ENCODE peak calls at places on chromosomes 11 and 22, in eight cellular contexts. One of them, this sample, is unnamed.

GRCh38 chr11:112525844-112526590 is 265.4 kb upstream of the PLET1 start:
- DNase-seq in ovary: no peak
- DNase-seq in brain microvascular endothelial cell: no peak
- DNase-seq in pancreas: no peak
- DNase-seq in MM.1S: no peak
- DNase-seq in lower leg skin: no peak
- DNase-seq in SK-N-SH: no peak
- DNase-seq in colonic mucosa: no peak
- DNase-seq in this sample: no peak

GRCh38 chr22:25922141-25922540 is 180.2 kb downstream of the MYO18B start:
- DNase-seq in ovary: no peak
- DNase-seq in brain microvascular endothelial cell: no peak
- DNase-seq in pancreas: no peak
- DNase-seq in MM.1S: no peak
- DNase-seq in lower leg skin: no peak
- DNase-seq in SK-N-SH: no peak
- DNase-seq in colonic mucosa: no peak
- DNase-seq in this sample: no peak

GRCh38 chr11:66970808-66971442 is 4.2 kb upstream of the C11orf86 start:
- DNase-seq in ovary: no peak
- DNase-seq in brain microvascular endothelial cell: peak
- DNase-seq in pancreas: no peak
- DNase-seq in MM.1S: no peak
- DNase-seq in lower leg skin: peak
- DNase-seq in SK-N-SH: peak
- DNase-seq in colonic mucosa: no peak
- DNase-seq in this sample: peak

GRCh38 chr11:7596975-7597391 is 76.3 kb downstream of the CYB5R2 start:
- DNase-seq in ovary: no peak
- DNase-seq in brain microvascular endothelial cell: no peak
- DNase-seq in pancreas: no peak
- DNase-seq in MM.1S: no peak
- DNase-seq in lower leg skin: peak
- DNase-seq in SK-N-SH: no peak
- DNase-seq in colonic mucosa: peak
- DNase-seq in this sample: no peak

GRCh38 chr11:6962141-6962540 is 35.9 kb downstream of the ZNF215 start:
- DNase-seq in ovary: no peak
- DNase-seq in brain microvascular endothelial cell: no peak
- DNase-seq in pancreas: no peak
- DNase-seq in MM.1S: no peak
- DNase-seq in lower leg skin: no peak
- DNase-seq in SK-N-SH: no peak
- DNase-seq in colonic mucosa: no peak
- DNase-seq in this sample: no peak

GRCh38 chr11:66874232-66874631 is 17.4 kb downstream of the LRFN4 start:
- DNase-seq in ovary: no peak
- DNase-seq in brain microvascular endothelial cell: no peak
- DNase-seq in pancreas: no peak
- DNase-seq in MM.1S: no peak
- DNase-seq in lower leg skin: no peak
- DNase-seq in SK-N-SH: no peak
- DNase-seq in colonic mucosa: no peak
- DNase-seq in this sample: no peak

GRCh38 chr22:21044931-21045584 is 688 bp upstream of the LRRC74B start:
- DNase-seq in ovary: no peak
- DNase-seq in brain microvascular endothelial cell: peak
- DNase-seq in pancreas: no peak
- DNase-seq in MM.1S: no peak
- DNase-seq in lower leg skin: no peak
- DNase-seq in SK-N-SH: peak
- DNase-seq in colonic mucosa: no peak
- DNase-seq in this sample: peak

GRCh38 chr11:71420455-71421241 is 27.5 kb downstream of the DHCR7 start:
- DNase-seq in ovary: no peak
- DNase-seq in brain microvascular endothelial cell: peak
- DNase-seq in pancreas: peak
- DNase-seq in MM.1S: peak
- DNase-seq in lower leg skin: no peak
- DNase-seq in SK-N-SH: peak
- DNase-seq in colonic mucosa: peak
- DNase-seq in this sample: peak

GRCh38 chr11:32379714-32380113 is 55.6 kb downstream of the WT1 start:
- DNase-seq in ovary: peak
- DNase-seq in brain microvascular endothelial cell: no peak
- DNase-seq in pancreas: no peak
- DNase-seq in MM.1S: no peak
- DNase-seq in lower leg skin: no peak
- DNase-seq in SK-N-SH: no peak
- DNase-seq in colonic mucosa: no peak
- DNase-seq in this sample: no peak

GRCh38 chr11:12600829-12601228 is 73.4 kb upstream of the TEAD1 start:
- DNase-seq in ovary: no peak
- DNase-seq in brain microvascular endothelial cell: no peak
- DNase-seq in pancreas: no peak
- DNase-seq in MM.1S: no peak
- DNase-seq in lower leg skin: no peak
- DNase-seq in SK-N-SH: no peak
- DNase-seq in colonic mucosa: no peak
- DNase-seq in this sample: no peak

GRCh38 chr22:19942071-19942885 is 660 bp upstream of the TXNRD2 start:
- DNase-seq in ovary: peak
- DNase-seq in brain microvascular endothelial cell: peak
- DNase-seq in pancreas: peak
- DNase-seq in MM.1S: peak
- DNase-seq in lower leg skin: no peak
- DNase-seq in SK-N-SH: peak
- DNase-seq in colonic mucosa: no peak
- DNase-seq in this sample: peak

GRCh38 chr11:102234779-102235439 is 82.4 kb upstream of the BIRC3 start:
- DNase-seq in ovary: no peak
- DNase-seq in brain microvascular endothelial cell: no peak
- DNase-seq in pancreas: no peak
- DNase-seq in MM.1S: no peak
- DNase-seq in lower leg skin: no peak
- DNase-seq in SK-N-SH: no peak
- DNase-seq in colonic mucosa: no peak
- DNase-seq in this sample: no peak

GRCh38 chr22:29998627-29999026 is 81.6 kb upstream of the HORMAD2 start:
- DNase-seq in ovary: no peak
- DNase-seq in brain microvascular endothelial cell: no peak
- DNase-seq in pancreas: no peak
- DNase-seq in MM.1S: no peak
- DNase-seq in lower leg skin: no peak
- DNase-seq in SK-N-SH: no peak
- DNase-seq in colonic mucosa: no peak
- DNase-seq in this sample: no peak

GRCh38 chr11:47924184-47924671 is 56.1 kb upstream of the PTPRJ start:
- DNase-seq in ovary: no peak
- DNase-seq in brain microvascular endothelial cell: peak
- DNase-seq in pancreas: peak
- DNase-seq in MM.1S: no peak
- DNase-seq in lower leg skin: no peak
- DNase-seq in SK-N-SH: no peak
- DNase-seq in colonic mucosa: no peak
- DNase-seq in this sample: peak

GRCh38 chr11:17352925-17353227 is 1.3 kb downstream of the NCR3LG1 start:
- DNase-seq in ovary: peak
- DNase-seq in brain microvascular endothelial cell: no peak
- DNase-seq in pancreas: peak
- DNase-seq in MM.1S: peak
- DNase-seq in lower leg skin: peak
- DNase-seq in SK-N-SH: peak
- DNase-seq in colonic mucosa: peak
- DNase-seq in this sample: peak

GRCh38 chr11:70671611-70672010 is 273.3 kb downstream of the CTTN start:
- DNase-seq in ovary: no peak
- DNase-seq in brain microvascular endothelial cell: no peak
- DNase-seq in pancreas: no peak
- DNase-seq in MM.1S: no peak
- DNase-seq in lower leg skin: no peak
- DNase-seq in SK-N-SH: no peak
- DNase-seq in colonic mucosa: no peak
- DNase-seq in this sample: no peak

GRCh38 chr22:49858827-49859226 is 5.2 kb downstream of the ZBED4 start:
- DNase-seq in ovary: no peak
- DNase-seq in brain microvascular endothelial cell: no peak
- DNase-seq in pancreas: no peak
- DNase-seq in MM.1S: no peak
- DNase-seq in lower leg skin: no peak
- DNase-seq in SK-N-SH: no peak
- DNase-seq in colonic mucosa: no peak
- DNase-seq in this sample: no peak
- H3K4me3 ChIP-seq in ovary: no peak
- H3K4me3 ChIP-seq in brain microvascular endothelial cell: no peak
- H3K4me3 ChIP-seq in pancreas: no peak
- H3K4me3 ChIP-seq in MM.1S: no peak
- H3K4me3 ChIP-seq in lower leg skin: no peak
- H3K4me3 ChIP-seq in SK-N-SH: no peak
- H3K4me3 ChIP-seq in colonic mucosa: no peak
- H3K4me3 ChIP-seq in this sample: no peak

GRCh38 chr11:65428578-65429068 is 6.0 kb downstream of the NEAT1 start:
- DNase-seq in ovary: peak
- DNase-seq in brain microvascular endothelial cell: no peak
- DNase-seq in pancreas: peak
- DNase-seq in MM.1S: no peak
- DNase-seq in lower leg skin: no peak
- DNase-seq in SK-N-SH: no peak
- DNase-seq in colonic mucosa: peak
- DNase-seq in this sample: no peak

GRCh38 chr11:65427691-65428577 is 5.3 kb downstream of the NEAT1 start:
- DNase-seq in ovary: peak
- DNase-seq in brain microvascular endothelial cell: peak
- DNase-seq in pancreas: peak
- DNase-seq in MM.1S: peak
- DNase-seq in lower leg skin: no peak
- DNase-seq in SK-N-SH: no peak
- DNase-seq in colonic mucosa: peak
- DNase-seq in this sample: peak

GRCh38 chr11:65425105-65425970 is 2.7 kb downstream of the NEAT1 start:
- DNase-seq in ovary: no peak
- DNase-seq in brain microvascular endothelial cell: peak
- DNase-seq in pancreas: no peak
- DNase-seq in MM.1S: peak
- DNase-seq in lower leg skin: no peak
- DNase-seq in SK-N-SH: no peak
- DNase-seq in colonic mucosa: peak
- DNase-seq in this sample: no peak

GRCh38 chr11:65425971-65426838 is 3.6 kb downstream of the NEAT1 start:
- DNase-seq in ovary: no peak
- DNase-seq in brain microvascular endothelial cell: peak
- DNase-seq in pancreas: no peak
- DNase-seq in MM.1S: peak
- DNase-seq in lower leg skin: no peak
- DNase-seq in SK-N-SH: no peak
- DNase-seq in colonic mucosa: no peak
- DNase-seq in this sample: peak

DNA sequence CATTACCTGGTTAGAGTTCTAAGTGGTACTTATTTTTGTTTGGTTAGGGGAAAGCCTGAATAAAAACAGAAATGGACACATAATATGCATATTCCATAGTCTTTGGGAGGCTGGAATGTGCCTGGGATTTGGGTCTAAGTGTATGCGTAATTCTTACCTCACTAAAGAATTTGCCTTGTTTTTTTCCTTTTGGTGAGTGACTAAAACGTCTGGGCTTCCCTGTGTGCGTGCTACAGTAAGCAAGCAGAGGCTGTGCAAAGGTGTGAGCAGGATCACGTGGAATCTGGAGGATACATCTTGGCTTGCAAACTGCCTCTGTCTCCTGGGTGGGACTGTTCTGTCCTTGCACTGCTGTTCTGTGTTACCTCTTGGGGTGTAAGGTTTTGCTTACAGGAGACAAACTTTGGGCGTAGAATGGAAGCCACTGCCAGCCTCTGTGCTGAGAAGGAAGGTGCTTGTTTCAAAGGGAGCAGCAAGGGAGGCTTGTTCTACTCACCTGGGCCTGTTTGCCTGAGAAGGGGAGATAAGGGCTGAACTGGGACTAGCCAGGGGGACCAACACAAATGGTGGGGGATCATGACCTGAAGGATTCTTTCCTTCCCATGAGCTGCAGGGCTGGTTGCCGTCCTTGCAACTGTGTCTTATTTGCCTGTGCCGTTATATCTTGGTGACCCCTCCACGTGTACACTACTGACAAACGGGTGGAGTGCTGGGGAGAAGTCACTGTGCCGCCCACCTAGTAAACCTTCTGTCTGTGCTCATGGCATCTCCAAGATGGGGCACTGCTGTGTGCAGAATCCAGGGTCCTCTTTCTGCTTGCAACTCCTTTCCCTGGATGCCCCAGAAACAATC is 4.5 kb downstream of the NEAT1 start:
- DNase-seq in ovary: peak
- DNase-seq in brain microvascular endothelial cell: peak
- DNase-seq in pancreas: peak
- DNase-seq in MM.1S: peak
- DNase-seq in lower leg skin: no peak
- DNase-seq in SK-N-SH: no peak
- DNase-seq in colonic mucosa: peak
- DNase-seq in this sample: peak
- TF ChIP-seq CTCF in ovary: peak
- TF ChIP-seq CTCF in brain microvascular endothelial cell: no peak
- TF ChIP-seq CTCF in pancreas: no peak
- TF ChIP-seq CTCF in MM.1S: no peak
- TF ChIP-seq CTCF in lower leg skin: no peak
- TF ChIP-seq CTCF in SK-N-SH: no peak
- TF ChIP-seq CTCF in colonic mucosa: no peak
- TF ChIP-seq CTCF in this sample: no peak

GRCh38 chr11:116276051-116277044 is 496.4 kb downstream of the BUD13 start:
- DNase-seq in ovary: peak
- DNase-seq in brain microvascular endothelial cell: peak
- DNase-seq in pancreas: peak
- DNase-seq in MM.1S: peak
- DNase-seq in lower leg skin: no peak
- DNase-seq in SK-N-SH: peak
- DNase-seq in colonic mucosa: peak
- DNase-seq in this sample: no peak
- H3K4me3 ChIP-seq in ovary: no peak
- H3K4me3 ChIP-seq in brain microvascular endothelial cell: no peak
- H3K4me3 ChIP-seq in pancreas: no peak
- H3K4me3 ChIP-seq in MM.1S: peak
- H3K4me3 ChIP-seq in lower leg skin: no peak
- H3K4me3 ChIP-seq in SK-N-SH: no peak
- H3K4me3 ChIP-seq in colonic mucosa: peak
- H3K4me3 ChIP-seq in this sample: no peak

GRCh38 chr11:1226226-1226961 is 3.5 kb downstream of the MUC5B start:
- DNase-seq in ovary: no peak
- DNase-seq in brain microvascular endothelial cell: no peak
- DNase-seq in pancreas: no peak
- DNase-seq in MM.1S: no peak
- DNase-seq in lower leg skin: no peak
- DNase-seq in SK-N-SH: peak
- DNase-seq in colonic mucosa: peak
- DNase-seq in this sample: no peak
- TF ChIP-seq CTCF in ovary: no peak
- TF ChIP-seq CTCF in brain microvascular endothelial cell: no peak
- TF ChIP-seq CTCF in pancreas: no peak
- TF ChIP-seq CTCF in MM.1S: peak
- TF ChIP-seq CTCF in lower leg skin: no peak
- TF ChIP-seq CTCF in SK-N-SH: no peak
- TF ChIP-seq CTCF in colonic mucosa: no peak
- TF ChIP-seq CTCF in this sample: no peak

This sample was measured in foreskin fibroblast.